ENCODE peak calls at places on chromosomes 3 and 15, in eight cellular contexts. One of them, this sample, is unnamed.

GRCh38 chr3:111717601-111718000 is 122.5 kb upstream of the ZBED2 start:
- DNase-seq in H1: peak
- DNase-seq in HepG2: peak
- DNase-seq in endothelial cell of umbilical vein: peak
- DNase-seq in sigmoid colon: peak
- DNase-seq in transverse colon: peak
- DNase-seq in prostate gland: peak
- DNase-seq in HL-60: peak
- DNase-seq in this sample: peak

GRCh38 chr3:53789459-53789858 is 56.8 kb downstream of the CHDH start:
- DNase-seq in transverse colon: no peak
- DNase-seq in HL-60: no peak
- DNase-seq in endothelial cell of umbilical vein: no peak
- DNase-seq in HepG2: no peak
- DNase-seq in sigmoid colon: no peak
- DNase-seq in prostate gland: no peak
- DNase-seq in H1: no peak
- DNase-seq in this sample: no peak

GRCh38 chr15:34869110-34869509 is 73.8 kb upstream of the ACTC1 start:
- DNase-seq in HepG2: no peak
- DNase-seq in sigmoid colon: no peak
- DNase-seq in H1: no peak
- DNase-seq in endothelial cell of umbilical vein: no peak
- DNase-seq in prostate gland: no peak
- DNase-seq in transverse colon: no peak
- DNase-seq in HL-60: no peak
- DNase-seq in this sample: no peak

GRCh38 chr3:156298938-156299337 is 178.6 kb downstream of the KCNAB1 start:
- DNase-seq in endothelial cell of umbilical vein: no peak
- DNase-seq in sigmoid colon: peak
- DNase-seq in transverse colon: peak
- DNase-seq in prostate gland: no peak
- DNase-seq in H1: no peak
- DNase-seq in HepG2: no peak
- DNase-seq in HL-60: no peak
- DNase-seq in this sample: no peak

GRCh38 chr3:149489060-149489690 is 14.7 kb downstream of the TM4SF4 start:
- DNase-seq in HL-60: no peak
- DNase-seq in H1: no peak
- DNase-seq in endothelial cell of umbilical vein: peak
- DNase-seq in transverse colon: no peak
- DNase-seq in sigmoid colon: no peak
- DNase-seq in prostate gland: no peak
- DNase-seq in HepG2: no peak
- DNase-seq in this sample: no peak

GRCh38 chr3:60010778-60011177 is 961.0 kb upstream of the CFAP20DC start:
- DNase-seq in endothelial cell of umbilical vein: no peak
- DNase-seq in prostate gland: no peak
- DNase-seq in sigmoid colon: no peak
- DNase-seq in transverse colon: no peak
- DNase-seq in HepG2: no peak
- DNase-seq in H1: no peak
- DNase-seq in HL-60: peak
- DNase-seq in this sample: no peak

GRCh38 chr3:122533931-122534334 is 19.2 kb upstream of the KPNA1 start:
- DNase-seq in HepG2: no peak
- DNase-seq in prostate gland: no peak
- DNase-seq in sigmoid colon: no peak
- DNase-seq in HL-60: peak
- DNase-seq in transverse colon: no peak
- DNase-seq in H1: no peak
- DNase-seq in endothelial cell of umbilical vein: no peak
- DNase-seq in this sample: no peak

GRCh38 chr3:100413619-100414018 is 12.3 kb downstream of the LNP1 start:
- DNase-seq in endothelial cell of umbilical vein: no peak
- DNase-seq in HL-60: no peak
- DNase-seq in HepG2: no peak
- DNase-seq in prostate gland: no peak
- DNase-seq in sigmoid colon: no peak
- DNase-seq in transverse colon: no peak
- DNase-seq in H1: no peak
- DNase-seq in this sample: no peak

GRCh38 chr3:128853826-128854225 is 25.6 kb upstream of the ACAD9 start:
- DNase-seq in HepG2: no peak
- DNase-seq in HL-60: no peak
- DNase-seq in transverse colon: no peak
- DNase-seq in sigmoid colon: no peak
- DNase-seq in prostate gland: no peak
- DNase-seq in endothelial cell of umbilical vein: no peak
- DNase-seq in H1: no peak
- DNase-seq in this sample: no peak
- TF ChIP-seq CTCF in HepG2: no peak
- TF ChIP-seq CTCF in HL-60: no peak
- TF ChIP-seq CTCF in transverse colon: no peak
- TF ChIP-seq CTCF in sigmoid colon: no peak
- TF ChIP-seq CTCF in prostate gland: no peak
- TF ChIP-seq CTCF in endothelial cell of umbilical vein: no peak
- TF ChIP-seq CTCF in H1: no peak
- TF ChIP-seq CTCF in this sample: no peak

DNA sequence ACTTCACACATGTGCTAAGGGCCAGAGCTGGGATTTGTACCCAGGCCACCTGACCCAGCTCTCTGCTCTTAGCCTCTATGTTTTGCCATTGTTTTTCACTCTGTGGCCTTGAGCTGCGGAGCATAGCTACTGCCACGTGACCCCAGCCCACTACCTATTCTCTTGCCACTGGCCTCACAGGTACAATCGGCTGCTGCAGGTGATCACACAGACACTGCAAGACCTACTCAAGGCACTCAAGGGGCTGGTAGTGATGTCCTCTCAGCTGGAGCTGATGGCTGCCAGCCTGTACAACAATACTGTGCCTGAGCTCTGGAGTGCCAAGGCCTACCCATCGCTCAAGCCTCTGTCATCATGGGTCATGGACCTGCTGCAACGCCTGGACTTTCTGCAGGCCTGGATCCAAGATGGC is 46.2 kb downstream of the SEMA3G start:
- DNase-seq in endothelial cell of umbilical vein: no peak
- DNase-seq in HepG2: no peak
- DNase-seq in transverse colon: no peak
- DNase-seq in prostate gland: no peak
- DNase-seq in sigmoid colon: no peak
- DNase-seq in HL-60: no peak
- DNase-seq in H1: no peak
- DNase-seq in this sample: peak
- TF ChIP-seq POLR2AphosphoS5 in endothelial cell of umbilical vein: no peak
- TF ChIP-seq POLR2AphosphoS5 in HepG2: no peak
- TF ChIP-seq POLR2AphosphoS5 in transverse colon: no peak
- TF ChIP-seq POLR2AphosphoS5 in prostate gland: no peak
- TF ChIP-seq POLR2AphosphoS5 in sigmoid colon: no peak
- TF ChIP-seq POLR2AphosphoS5 in HL-60: no peak
- TF ChIP-seq POLR2AphosphoS5 in H1: no peak
- TF ChIP-seq POLR2AphosphoS5 in this sample: peak

GRCh38 chr3:57689367-57690053 is 3.4 kb downstream of the DENND6A start:
- DNase-seq in sigmoid colon: no peak
- DNase-seq in endothelial cell of umbilical vein: no peak
- DNase-seq in HL-60: no peak
- DNase-seq in prostate gland: no peak
- DNase-seq in transverse colon: no peak
- DNase-seq in HepG2: no peak
- DNase-seq in H1: no peak
- DNase-seq in this sample: no peak
- TF ChIP-seq CTCF in sigmoid colon: no peak
- TF ChIP-seq CTCF in endothelial cell of umbilical vein: no peak
- TF ChIP-seq CTCF in HL-60: no peak
- TF ChIP-seq CTCF in prostate gland: no peak
- TF ChIP-seq CTCF in transverse colon: no peak
- TF ChIP-seq CTCF in HepG2: no peak
- TF ChIP-seq CTCF in H1: no peak
- TF ChIP-seq CTCF in this sample: no peak

GRCh38 chr3:171334465-171334811 is 125.8 kb downstream of the TNIK start:
- DNase-seq in transverse colon: no peak
- DNase-seq in HL-60: no peak
- DNase-seq in endothelial cell of umbilical vein: peak
- DNase-seq in HepG2: no peak
- DNase-seq in prostate gland: no peak
- DNase-seq in H1: no peak
- DNase-seq in sigmoid colon: peak
- DNase-seq in this sample: no peak
- TF ChIP-seq POLR2AphosphoS5 in transverse colon: no peak
- TF ChIP-seq POLR2AphosphoS5 in HL-60: no peak
- TF ChIP-seq POLR2AphosphoS5 in endothelial cell of umbilical vein: no peak
- TF ChIP-seq POLR2AphosphoS5 in HepG2: no peak
- TF ChIP-seq POLR2AphosphoS5 in prostate gland: no peak
- TF ChIP-seq POLR2AphosphoS5 in H1: no peak
- TF ChIP-seq POLR2AphosphoS5 in sigmoid colon: peak
- TF ChIP-seq POLR2AphosphoS5 in this sample: no peak

DNA sequence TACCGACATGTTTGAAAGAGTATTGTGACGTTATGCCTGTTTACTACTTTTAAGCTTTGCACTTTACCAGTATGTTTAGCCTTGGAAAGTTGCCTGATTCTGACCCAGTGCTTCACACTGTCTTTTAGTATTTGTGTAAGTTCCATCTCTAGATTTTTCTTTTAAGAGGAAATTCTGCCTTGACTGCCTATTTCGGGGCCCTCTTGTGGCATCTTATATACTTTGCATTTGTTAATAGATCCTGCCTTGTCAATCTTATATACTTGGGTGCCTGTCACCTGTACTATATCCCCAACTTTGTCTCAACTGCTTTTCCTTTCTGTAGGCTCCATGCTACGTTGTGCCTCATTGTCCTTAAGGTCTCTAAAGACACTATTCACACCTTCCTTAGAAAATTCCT is 244.6 kb downstream of the STXBP5L start:
- DNase-seq in endothelial cell of umbilical vein: peak
- DNase-seq in HepG2: peak
- DNase-seq in sigmoid colon: no peak
- DNase-seq in HL-60: no peak
- DNase-seq in H1: no peak
- DNase-seq in prostate gland: no peak
- DNase-seq in transverse colon: no peak
- DNase-seq in this sample: no peak
- TF ChIP-seq CTCF in endothelial cell of umbilical vein: no peak
- TF ChIP-seq CTCF in HepG2: no peak
- TF ChIP-seq CTCF in sigmoid colon: no peak
- TF ChIP-seq CTCF in HL-60: no peak
- TF ChIP-seq CTCF in H1: no peak
- TF ChIP-seq CTCF in prostate gland: peak
- TF ChIP-seq CTCF in transverse colon: no peak
- TF ChIP-seq CTCF in this sample: no peak

GRCh38 chr15:81024265-81024875 is 23.6 kb downstream of the TLNRD1 start:
- DNase-seq in HL-60: peak
- DNase-seq in sigmoid colon: no peak
- DNase-seq in HepG2: no peak
- DNase-seq in transverse colon: no peak
- DNase-seq in prostate gland: no peak
- DNase-seq in H1: no peak
- DNase-seq in endothelial cell of umbilical vein: peak
- DNase-seq in this sample: no peak
- TF ChIP-seq POLR2AphosphoS5 in HL-60: no peak
- TF ChIP-seq POLR2AphosphoS5 in sigmoid colon: no peak
- TF ChIP-seq POLR2AphosphoS5 in HepG2: no peak
- TF ChIP-seq POLR2AphosphoS5 in transverse colon: no peak
- TF ChIP-seq POLR2AphosphoS5 in prostate gland: no peak
- TF ChIP-seq POLR2AphosphoS5 in H1: no peak
- TF ChIP-seq POLR2AphosphoS5 in endothelial cell of umbilical vein: peak
- TF ChIP-seq POLR2AphosphoS5 in this sample: no peak

GRCh38 chr3:139870000-139870675 is 64.8 kb upstream of the CLSTN2 start:
- DNase-seq in H1: no peak
- DNase-seq in sigmoid colon: no peak
- DNase-seq in HL-60: no peak
- DNase-seq in endothelial cell of umbilical vein: no peak
- DNase-seq in HepG2: no peak
- DNase-seq in prostate gland: no peak
- DNase-seq in transverse colon: no peak
- DNase-seq in this sample: no peak

GRCh38 chr3:139868773-139869172 is 66.2 kb upstream of the CLSTN2 start:
- DNase-seq in HepG2: no peak
- DNase-seq in prostate gland: no peak
- DNase-seq in endothelial cell of umbilical vein: no peak
- DNase-seq in sigmoid colon: no peak
- DNase-seq in transverse colon: no peak
- DNase-seq in HL-60: no peak
- DNase-seq in H1: no peak
- DNase-seq in this sample: no peak
- TF ChIP-seq CTCF in HepG2: no peak
- TF ChIP-seq CTCF in prostate gland: no peak
- TF ChIP-seq CTCF in endothelial cell of umbilical vein: no peak
- TF ChIP-seq CTCF in sigmoid colon: no peak
- TF ChIP-seq CTCF in transverse colon: no peak
- TF ChIP-seq CTCF in HL-60: no peak
- TF ChIP-seq CTCF in H1: no peak
- TF ChIP-seq CTCF in this sample: no peak

GRCh38 chr3:97882975-97883598 is 61.3 kb downstream of the CRYBG3 start:
- DNase-seq in HepG2: no peak
- DNase-seq in sigmoid colon: no peak
- DNase-seq in prostate gland: peak
- DNase-seq in HL-60: no peak
- DNase-seq in transverse colon: no peak
- DNase-seq in H1: no peak
- DNase-seq in endothelial cell of umbilical vein: peak
- DNase-seq in this sample: no peak
- TF ChIP-seq POLR2AphosphoS5 in HepG2: no peak
- TF ChIP-seq POLR2AphosphoS5 in sigmoid colon: no peak
- TF ChIP-seq POLR2AphosphoS5 in prostate gland: no peak
- TF ChIP-seq POLR2AphosphoS5 in HL-60: no peak
- TF ChIP-seq POLR2AphosphoS5 in transverse colon: no peak
- TF ChIP-seq POLR2AphosphoS5 in H1: no peak
- TF ChIP-seq POLR2AphosphoS5 in endothelial cell of umbilical vein: no peak
- TF ChIP-seq POLR2AphosphoS5 in this sample: no peak

DNA sequence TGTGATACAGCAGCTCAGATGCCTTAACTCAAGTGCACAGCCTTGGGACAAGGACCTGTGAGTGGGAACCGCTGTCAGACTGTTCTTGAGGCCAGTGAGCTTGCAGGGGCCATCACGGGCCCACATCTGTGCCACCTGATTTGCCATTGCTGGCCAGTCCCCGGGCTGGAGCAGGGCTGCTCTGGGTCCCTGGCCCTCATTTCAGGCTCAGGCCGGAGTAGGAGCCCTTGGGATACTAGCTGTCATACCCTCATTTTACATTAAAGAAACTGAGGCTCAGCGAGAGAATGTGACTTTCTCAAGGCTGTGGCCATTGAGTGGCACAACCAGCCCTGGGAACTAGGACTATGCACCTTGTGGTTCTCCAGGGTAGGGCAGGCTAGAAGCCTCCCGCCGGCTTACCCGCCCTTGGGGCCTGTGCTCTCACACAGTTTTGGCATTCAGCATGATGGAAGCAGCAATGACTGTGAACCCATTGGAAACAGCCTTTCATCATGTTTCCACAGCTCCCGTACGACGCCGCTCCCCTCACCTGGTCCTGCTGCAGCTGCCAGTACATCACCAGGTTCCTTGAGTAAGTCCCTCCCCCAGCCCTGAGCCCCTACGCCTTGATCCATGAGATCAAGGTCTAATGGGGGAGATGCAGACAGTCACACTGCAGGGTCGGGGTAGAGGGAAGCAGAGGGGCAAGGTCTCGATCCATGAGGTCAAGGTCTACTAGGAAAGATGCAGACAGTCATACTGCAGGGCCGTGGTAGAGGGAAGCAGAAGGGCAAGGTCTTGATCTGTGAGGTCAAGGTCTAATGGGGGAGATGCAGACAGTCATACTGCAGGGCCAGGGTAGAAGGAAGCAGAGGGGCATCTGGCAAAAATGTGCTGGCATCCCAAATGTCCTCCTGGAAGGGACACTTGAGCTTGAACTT is 42.2 kb downstream of the GOLGA6L10 start:
- DNase-seq in sigmoid colon: peak
- DNase-seq in endothelial cell of umbilical vein: no peak
- DNase-seq in HL-60: no peak
- DNase-seq in prostate gland: no peak
- DNase-seq in transverse colon: no peak
- DNase-seq in HepG2: no peak
- DNase-seq in H1: no peak
- DNase-seq in this sample: no peak
- TF ChIP-seq CTCF in sigmoid colon: no peak
- TF ChIP-seq CTCF in endothelial cell of umbilical vein: no peak
- TF ChIP-seq CTCF in HL-60: no peak
- TF ChIP-seq CTCF in prostate gland: no peak
- TF ChIP-seq CTCF in transverse colon: no peak
- TF ChIP-seq CTCF in HepG2: no peak
- TF ChIP-seq CTCF in H1: peak
- TF ChIP-seq CTCF in this sample: no peak

This sample was measured in spleen.